ENCODE peak calls at places on chromosome 5, in five cellular contexts. One of them, this sample, is unnamed.

GRCh38 chr5:161284445-161284844 is 262.1 kb downstream of the GABRB2 start:
- DNase-seq in cardiac muscle cell: no peak
- DNase-seq in dorsolateral prefrontal cortex: no peak
- DNase-seq in osteoblast: no peak
- DNase-seq in endothelial cell of umbilical vein: no peak
- DNase-seq in this sample: no peak

GRCh38 chr5:176543428-176544182 is 5.5 kb upstream of the CDHR2 start:
- DNase-seq in dorsolateral prefrontal cortex: no peak
- DNase-seq in endothelial cell of umbilical vein: no peak
- DNase-seq in osteoblast: peak; percentile 86
- DNase-seq in cardiac muscle cell: peak; percentile 53
- DNase-seq in this sample: peak; percentile 90

GRCh38 chr5:94113087-94113486 is 371.7 kb upstream of the POU5F2 start:
- DNase-seq in cardiac muscle cell: no peak
- DNase-seq in osteoblast: no peak
- DNase-seq in dorsolateral prefrontal cortex: no peak
- DNase-seq in endothelial cell of umbilical vein: no peak
- DNase-seq in this sample: no peak

GRCh38 chr5:181167814-181168488 is 20.6 kb downstream of the OR2V2 start:
- DNase-seq in cardiac muscle cell: no peak
- DNase-seq in dorsolateral prefrontal cortex: no peak
- DNase-seq in endothelial cell of umbilical vein: no peak
- DNase-seq in osteoblast: peak; percentile 59
- DNase-seq in this sample: no peak

GRCh38 chr5:110343616-110344015 is 382.9 kb downstream of the TMEM232 start:
- DNase-seq in osteoblast: no peak
- DNase-seq in cardiac muscle cell: peak; percentile 27
- DNase-seq in dorsolateral prefrontal cortex: no peak
- DNase-seq in endothelial cell of umbilical vein: no peak
- DNase-seq in this sample: no peak

GRCh38 chr5:102223542-102224444 is 72.3 kb downstream of the SLCO4C1 start:
- DNase-seq in dorsolateral prefrontal cortex: no peak
- DNase-seq in endothelial cell of umbilical vein: peak; percentile 26
- DNase-seq in osteoblast: no peak
- DNase-seq in cardiac muscle cell: peak; percentile 32
- DNase-seq in this sample: no peak

GRCh38 chr5:139668064-139668880 is 20.1 kb downstream of the CXXC5 start:
- DNase-seq in dorsolateral prefrontal cortex: no peak
- DNase-seq in osteoblast: peak; percentile 94
- DNase-seq in cardiac muscle cell: peak; percentile 57
- DNase-seq in endothelial cell of umbilical vein: peak; percentile 50
- DNase-seq in this sample: no peak

GRCh38 chr5:77851229-77852067 is 75.3 kb upstream of the TBCA start:
- DNase-seq in dorsolateral prefrontal cortex: peak; percentile 39
- DNase-seq in endothelial cell of umbilical vein: peak; percentile 16
- DNase-seq in osteoblast: peak; percentile 94
- DNase-seq in cardiac muscle cell: peak; percentile 58
- DNase-seq in this sample: no peak

GRCh38 chr5:143154495-143155375 is 248.8 kb downstream of the NR3C1 start:
- DNase-seq in dorsolateral prefrontal cortex: no peak
- DNase-seq in cardiac muscle cell: no peak
- DNase-seq in osteoblast: no peak
- DNase-seq in endothelial cell of umbilical vein: no peak
- DNase-seq in this sample: no peak

GRCh38 chr5:36944607-36945225 is 68.1 kb downstream of the NIPBL start:
- DNase-seq in endothelial cell of umbilical vein: peak; percentile 69
- DNase-seq in dorsolateral prefrontal cortex: no peak
- DNase-seq in cardiac muscle cell: peak; percentile 82
- DNase-seq in osteoblast: no peak
- DNase-seq in this sample: no peak

GRCh38 chr5:18987101-18987500 is 1000.9 kb downstream of the CDH18 start:
- DNase-seq in osteoblast: no peak
- DNase-seq in dorsolateral prefrontal cortex: no peak
- DNase-seq in endothelial cell of umbilical vein: no peak
- DNase-seq in cardiac muscle cell: no peak
- DNase-seq in this sample: no peak

GRCh38 chr5:134911285-134912215 is 6.6 kb downstream of the PCBD2 start:
- DNase-seq in osteoblast: no peak
- DNase-seq in dorsolateral prefrontal cortex: no peak
- DNase-seq in cardiac muscle cell: no peak
- DNase-seq in endothelial cell of umbilical vein: no peak
- DNase-seq in this sample: no peak

GRCh38 chr5:78275998-78276543 is 18.4 kb downstream of the AP3B1 start:
- DNase-seq in cardiac muscle cell: peak; percentile 20
- DNase-seq in dorsolateral prefrontal cortex: no peak
- DNase-seq in endothelial cell of umbilical vein: no peak
- DNase-seq in osteoblast: no peak
- DNase-seq in this sample: no peak

GRCh38 chr5:107469485-107469884 is 201.3 kb downstream of the EFNA5 start:
- DNase-seq in dorsolateral prefrontal cortex: no peak
- DNase-seq in endothelial cell of umbilical vein: peak; percentile 96
- DNase-seq in cardiac muscle cell: peak; percentile 92
- DNase-seq in osteoblast: no peak
- DNase-seq in this sample: no peak

GRCh38 chr5:141101059-141101458 is 786 bp downstream of the PCDHB3 start:
- DNase-seq in endothelial cell of umbilical vein: no peak
- DNase-seq in dorsolateral prefrontal cortex: no peak
- DNase-seq in cardiac muscle cell: no peak
- DNase-seq in osteoblast: no peak
- DNase-seq in this sample: no peak

GRCh38 chr5:168670881-168671575 is 91.9 kb upstream of the PANK3 start:
- DNase-seq in endothelial cell of umbilical vein: no peak
- DNase-seq in cardiac muscle cell: no peak
- DNase-seq in dorsolateral prefrontal cortex: no peak
- DNase-seq in osteoblast: peak; percentile 29
- DNase-seq in this sample: no peak

GRCh38 chr5:77550416-77550815 is 58.3 kb upstream of the WDR41 start:
- DNase-seq in endothelial cell of umbilical vein: no peak
- DNase-seq in osteoblast: no peak
- DNase-seq in dorsolateral prefrontal cortex: no peak
- DNase-seq in cardiac muscle cell: peak; percentile 29
- DNase-seq in this sample: no peak

GRCh38 chr5:55406292-55406691 is 98.5 kb downstream of the MTREX start:
- DNase-seq in dorsolateral prefrontal cortex: no peak
- DNase-seq in osteoblast: no peak
- DNase-seq in cardiac muscle cell: no peak
- DNase-seq in endothelial cell of umbilical vein: no peak
- DNase-seq in this sample: no peak

GRCh38 chr5:74252033-74252430 is 388.5 kb downstream of the ENC1 start:
- DNase-seq in cardiac muscle cell: no peak
- DNase-seq in dorsolateral prefrontal cortex: no peak
- DNase-seq in osteoblast: no peak
- DNase-seq in endothelial cell of umbilical vein: no peak
- DNase-seq in this sample: no peak

GRCh38 chr5:107673106-107673367 is 2.3 kb upstream of the EFNA5 start:
- DNase-seq in dorsolateral prefrontal cortex: no peak
- DNase-seq in endothelial cell of umbilical vein: no peak
- DNase-seq in cardiac muscle cell: no peak
- DNase-seq in osteoblast: no peak
- DNase-seq in this sample: no peak

GRCh38 chr5:136374003-136374402 is 8.7 kb upstream of the TRPC7 start:
- DNase-seq in cardiac muscle cell: peak; percentile 29
- DNase-seq in dorsolateral prefrontal cortex: no peak
- DNase-seq in endothelial cell of umbilical vein: peak; percentile 72
- DNase-seq in osteoblast: no peak
- DNase-seq in this sample: no peak

GRCh38 chr5:180126716-180127681 is 55.4 kb upstream of the RNF130 start:
- DNase-seq in osteoblast: peak; percentile 95
- DNase-seq in dorsolateral prefrontal cortex: peak; percentile 37
- DNase-seq in cardiac muscle cell: peak; percentile 23
- DNase-seq in endothelial cell of umbilical vein: no peak
- DNase-seq in this sample: peak; percentile 46

GRCh38 chr5:170082701-170083100 is 23.0 kb upstream of the FOXI1 start:
- DNase-seq in dorsolateral prefrontal cortex: no peak
- DNase-seq in osteoblast: no peak
- DNase-seq in endothelial cell of umbilical vein: no peak
- DNase-seq in cardiac muscle cell: no peak
- DNase-seq in this sample: no peak

GRCh38 chr5:178589180-178590140 is 733 bp downstream of the COL23A1 start:
- DNase-seq in osteoblast: peak; percentile 92
- DNase-seq in cardiac muscle cell: peak; percentile 46
- DNase-seq in dorsolateral prefrontal cortex: no peak
- DNase-seq in endothelial cell of umbilical vein: peak; percentile 9
- DNase-seq in this sample: no peak

GRCh38 chr5:179284751-179285191 is 60.5 kb downstream of the ADAMTS2 start:
- DNase-seq in cardiac muscle cell: no peak
- DNase-seq in endothelial cell of umbilical vein: no peak
- DNase-seq in osteoblast: peak; percentile 85
- DNase-seq in dorsolateral prefrontal cortex: no peak
- DNase-seq in this sample: peak; percentile 8

GRCh38 chr5:10695055-10695649 is 65.9 kb downstream of the DAP start:
- DNase-seq in cardiac muscle cell: peak; percentile 74
- DNase-seq in dorsolateral prefrontal cortex: peak; percentile 75
- DNase-seq in osteoblast: no peak
- DNase-seq in endothelial cell of umbilical vein: peak; percentile 72
- DNase-seq in this sample: peak; percentile 80

GRCh38 chr5:97229688-97230285 is 46.7 kb upstream of the RIOK2 start:
- DNase-seq in cardiac muscle cell: peak; percentile 7
- DNase-seq in dorsolateral prefrontal cortex: no peak
- DNase-seq in endothelial cell of umbilical vein: peak; percentile 19
- DNase-seq in osteoblast: no peak
- DNase-seq in this sample: no peak

GRCh38 chr5:15501057-15501791 is 1.2 kb downstream of the FBXL7 start:
- DNase-seq in endothelial cell of umbilical vein: peak; percentile 84
- DNase-seq in dorsolateral prefrontal cortex: peak; percentile 41
- DNase-seq in cardiac muscle cell: peak; percentile 90
- DNase-seq in osteoblast: peak; percentile 90
- DNase-seq in this sample: no peak

GRCh38 chr5:15499528-15500325 is at the start of gene FBXL7:
- DNase-seq in dorsolateral prefrontal cortex: peak; percentile 70
- DNase-seq in cardiac muscle cell: peak; percentile 87
- DNase-seq in endothelial cell of umbilical vein: peak; percentile 81
- DNase-seq in osteoblast: peak; percentile 96
- DNase-seq in this sample: peak; percentile 65

GRCh38 chr5:15502208-15502607 is 2.2 kb downstream of the FBXL7 start:
- DNase-seq in endothelial cell of umbilical vein: peak; percentile 65
- DNase-seq in osteoblast: peak; percentile 73
- DNase-seq in dorsolateral prefrontal cortex: no peak
- DNase-seq in cardiac muscle cell: peak; percentile 68
- DNase-seq in this sample: no peak

GRCh38 chr5:15496886-15497285 is 3.1 kb upstream of the FBXL7 start:
- DNase-seq in dorsolateral prefrontal cortex: no peak
- DNase-seq in osteoblast: no peak
- DNase-seq in endothelial cell of umbilical vein: peak; percentile 83
- DNase-seq in cardiac muscle cell: no peak
- DNase-seq in this sample: no peak

GRCh38 chr5:15500326-15500958 is 462 bp downstream of the FBXL7 start:
- DNase-seq in osteoblast: peak; percentile 86
- DNase-seq in dorsolateral prefrontal cortex: peak; percentile 36
- DNase-seq in cardiac muscle cell: peak; percentile 55
- DNase-seq in endothelial cell of umbilical vein: peak; percentile 56
- DNase-seq in this sample: peak; percentile 28
- H3K4me3 ChIP-seq in osteoblast: peak overlapping the region; percentile 84
- H3K4me3 ChIP-seq in dorsolateral prefrontal cortex: peak overlapping the region; percentile 72
- H3K4me3 ChIP-seq in cardiac muscle cell: peak overlapping the region; percentile 92
- H3K4me3 ChIP-seq in endothelial cell of umbilical vein: peak overlapping the region; percentile 88
- H3K4me3 ChIP-seq in this sample: peak overlapping the region; percentile 17

GRCh38 chr5:1665803-1666202 is 133.8 kb downstream of the MRPL36 start:
- DNase-seq in cardiac muscle cell: no peak
- DNase-seq in osteoblast: peak; percentile 58
- DNase-seq in endothelial cell of umbilical vein: no peak
- DNase-seq in dorsolateral prefrontal cortex: peak; percentile 16
- DNase-seq in this sample: no peak

GRCh38 chr5:1666221-1666620 is 133.4 kb downstream of the MRPL36 start:
- DNase-seq in osteoblast: peak; percentile 51
- DNase-seq in cardiac muscle cell: no peak
- DNase-seq in dorsolateral prefrontal cortex: no peak
- DNase-seq in endothelial cell of umbilical vein: no peak
- DNase-seq in this sample: no peak

GRCh38 chr5:1667648-1668140 is 131.9 kb downstream of the MRPL36 start:
- DNase-seq in cardiac muscle cell: no peak
- DNase-seq in endothelial cell of umbilical vein: no peak
- DNase-seq in dorsolateral prefrontal cortex: no peak
- DNase-seq in osteoblast: no peak
- DNase-seq in this sample: no peak

GRCh38 chr5:1668141-1668721 is 131.4 kb downstream of the MRPL36 start:
- DNase-seq in dorsolateral prefrontal cortex: peak; percentile 22
- DNase-seq in cardiac muscle cell: no peak
- DNase-seq in osteoblast: peak; percentile 80
- DNase-seq in endothelial cell of umbilical vein: no peak
- DNase-seq in this sample: no peak

GRCh38 chr5:1666812-1667588 is 132.6 kb downstream of the MRPL36 start:
- DNase-seq in dorsolateral prefrontal cortex: peak; percentile 28
- DNase-seq in cardiac muscle cell: peak; percentile 46
- DNase-seq in endothelial cell of umbilical vein: no peak
- DNase-seq in osteoblast: peak; percentile 91
- DNase-seq in this sample: no peak
- TF ChIP-seq CTCF in dorsolateral prefrontal cortex: peak; percentile 33
- TF ChIP-seq CTCF in cardiac muscle cell: peak; percentile 39
- TF ChIP-seq CTCF in endothelial cell of umbilical vein: peak; percentile 11
- TF ChIP-seq CTCF in osteoblast: no peak
- TF ChIP-seq CTCF in this sample: no peak

GRCh38 chr5:112849912-112850311 is 11.2 kb upstream of the SRP19 start:
- DNase-seq in cardiac muscle cell: no peak
- DNase-seq in dorsolateral prefrontal cortex: no peak
- DNase-seq in osteoblast: no peak
- DNase-seq in endothelial cell of umbilical vein: no peak
- DNase-seq in this sample: no peak

GRCh38 chr5:112844489-112844888 is 16.6 kb upstream of the SRP19 start:
- DNase-seq in cardiac muscle cell: no peak
- DNase-seq in dorsolateral prefrontal cortex: no peak
- DNase-seq in osteoblast: no peak
- DNase-seq in endothelial cell of umbilical vein: no peak
- DNase-seq in this sample: no peak

GRCh38 chr5:112847306-112847705 is 13.8 kb upstream of the SRP19 start:
- DNase-seq in dorsolateral prefrontal cortex: no peak
- DNase-seq in cardiac muscle cell: no peak
- DNase-seq in endothelial cell of umbilical vein: no peak
- DNase-seq in osteoblast: no peak
- DNase-seq in this sample: no peak

GRCh38 chr5:112846556-112846955 is 14.5 kb upstream of the SRP19 start:
- DNase-seq in cardiac muscle cell: no peak
- DNase-seq in dorsolateral prefrontal cortex: no peak
- DNase-seq in osteoblast: no peak
- DNase-seq in endothelial cell of umbilical vein: no peak
- DNase-seq in this sample: no peak

GRCh38 chr5:112848116-112848811 is 12.8 kb upstream of the SRP19 start:
- DNase-seq in cardiac muscle cell: peak; percentile 79
- DNase-seq in endothelial cell of umbilical vein: peak; percentile 68
- DNase-seq in osteoblast: peak; percentile 51
- DNase-seq in dorsolateral prefrontal cortex: no peak
- DNase-seq in this sample: peak; percentile 29
- H3K4me3 ChIP-seq in cardiac muscle cell: no peak overlapping the region
- H3K4me3 ChIP-seq in endothelial cell of umbilical vein: no peak overlapping the region
- H3K4me3 ChIP-seq in osteoblast: peak overlapping the region; percentile 55
- H3K4me3 ChIP-seq in dorsolateral prefrontal cortex: no peak overlapping the region
- H3K4me3 ChIP-seq in this sample: no peak overlapping the region

DNA sequence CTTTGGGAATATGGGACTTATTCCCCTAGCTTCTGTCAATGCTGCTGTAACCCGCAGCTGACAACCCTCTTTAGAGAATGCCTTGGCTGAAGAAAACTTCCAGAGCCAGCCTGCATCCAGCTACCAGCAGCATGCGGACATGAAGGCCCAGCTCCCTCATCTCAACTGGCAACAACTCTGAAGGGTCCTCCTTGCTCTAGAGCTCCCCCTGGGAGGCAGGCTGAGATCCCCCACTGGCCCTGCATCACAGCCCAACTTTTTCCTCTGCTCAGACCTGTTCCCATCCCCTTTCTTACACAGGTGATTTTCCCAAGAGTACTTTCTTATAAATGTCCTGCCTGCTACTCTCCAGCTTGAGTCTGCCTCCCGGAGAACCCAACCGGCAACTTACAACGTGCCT is 18.7 kb upstream of the WNT8A start:
- DNase-seq in osteoblast: no peak
- DNase-seq in endothelial cell of umbilical vein: no peak
- DNase-seq in cardiac muscle cell: peak; percentile 31
- DNase-seq in dorsolateral prefrontal cortex: no peak
- DNase-seq in this sample: no peak
- TF ChIP-seq CTCF in osteoblast: peak; percentile 25
- TF ChIP-seq CTCF in endothelial cell of umbilical vein: peak; percentile 16
- TF ChIP-seq CTCF in cardiac muscle cell: peak; percentile 46
- TF ChIP-seq CTCF in dorsolateral prefrontal cortex: no peak
- TF ChIP-seq CTCF in this sample: no peak

This sample was measured in mucosa of descending colon.